ENCODE peak calls at places on chromosome 7, in four cellular contexts. L is colonic mucosa; P is fibroblast of villous mesenchyme; C is CD8-positive, alpha-beta T cell. B is an unnamed sample.

GRCh38 chr7:26958834-26959233 is 94.4 kb upstream of the SKAP2 start:
- DNase-seq in C (no peak), P (peak; percentile 33), L (no peak), B (peak; percentile 35)

GRCh38 chr7:133051066-133051465 is 30.8 kb downstream of the CHCHD3 start:
- DNase-seq in C (no peak), P (peak; percentile 57), L (no peak), B (peak; percentile 41)

GRCh38 chr7:923108-924041 is 31.1 kb downstream of the ADAP1 start:
- DNase-seq in P (peak; percentile 77), L (peak; percentile 94), C (peak; percentile 93), B (peak; percentile 36)

GRCh38 chr7:15989194-15989593 is 302.7 kb upstream of the MEOX2 start:
- DNase-seq in L (no peak), C (no peak), P (no peak), B (no peak)

GRCh38 chr7:69787736-69788431 is 189.6 kb downstream of the AUTS2 start:
- DNase-seq in C (no peak), L (no peak), P (no peak), B (no peak)

GRCh38 chr7:50531401-50531906 is 33.8 kb downstream of the DDC start:
- DNase-seq in C (no peak), P (no peak), L (peak; percentile 37), B (peak; percentile 8)

GRCh38 chr7:151705744-151706567 is 171.0 kb downstream of the PRKAG2 start:
- DNase-seq in P (peak; percentile 65), L (peak; percentile 33), C (no peak), B (peak; percentile 65)

GRCh38 chr7:142935941-142936565 is 2.5 kb upstream of the TRPV5 start:
- DNase-seq in P (no peak), C (no peak), L (no peak), B (no peak)

GRCh38 chr7:149721084-149721601 is 52.2 kb downstream of the ZNF467 start:
- DNase-seq in C (no peak), L (no peak), P (no peak), B (no peak)

GRCh38 chr7:140200102-140200989 is 23.6 kb upstream of the KDM7A start:
- DNase-seq in C (no peak), P (peak; percentile 57), L (peak; percentile 66), B (peak; percentile 73)

GRCh38 chr7:69889338-69890080 is 291.2 kb downstream of the AUTS2 start:
- DNase-seq in L (no peak), C (no peak), P (no peak), B (no peak)

GRCh38 chr7:108094933-108095710 is 35.0 kb downstream of the LAMB4 start:
- DNase-seq in L (peak; percentile 77), P (peak; percentile 96), C (no peak), B (peak; percentile 96)

GRCh38 chr7:50812847-50813475 is 30.3 kb upstream of the GRB10 start:
- DNase-seq in P (peak; percentile 56), L (peak; percentile 84), C (no peak), B (peak; percentile 86)

GRCh38 chr7:84372155-84372621 is 177.6 kb upstream of the SEMA3A start:
- DNase-seq in C (no peak), L (no peak), P (peak; percentile 74), B (peak; percentile 86)

GRCh38 chr7:91408388-91409154 is 144.3 kb downstream of the FZD1 start:
- DNase-seq in L (no peak), C (no peak), P (no peak), B (no peak)

GRCh38 chr7:97342512-97342911 is 225.0 kb downstream of the SDHAF3 start:
- DNase-seq in L (peak; percentile 35), P (no peak), C (no peak), B (peak; percentile 1)

GRCh38 chr7:80977751-80978150 is 58.9 kb upstream of the SEMA3C start:
- DNase-seq in C (no peak), L (no peak), P (peak; percentile 80), B (no peak)

GRCh38 chr7:43385856-43386255 is 197.1 kb upstream of the STK17A start:
- DNase-seq in C (no peak), P (no peak), L (no peak), B (peak; percentile 6)

GRCh38 chr7:80330434-80330833 is 181.4 kb downstream of the GNAT3 start:
- DNase-seq in C (no peak), L (no peak), P (peak; percentile 64), B (peak; percentile 44)

GRCh38 chr7:119733480-119733879 is 539.5 kb upstream of the KCND2 start:
- DNase-seq in C (no peak), L (no peak), P (no peak), B (peak; percentile 50)

GRCh38 chr7:25025218-25025671 is 45.3 kb upstream of the OSBPL3 start:
- DNase-seq in P (peak; percentile 78), L (no peak), C (no peak), B (peak; percentile 86)

GRCh38 chr7:121054925-121055324 is 66.4 kb downstream of the CPED1 start:
- DNase-seq in L (no peak), P (no peak), C (no peak), B (no peak)

GRCh38 chr7:139427788-139428187 is 55.7 kb downstream of the KLRG2 start:
- DNase-seq in C (no peak), P (no peak), L (no peak), B (no peak)

GRCh38 chr7:3095046-3095445 is 51.4 kb upstream of the CARD11 start:
- DNase-seq in C (peak; percentile 45), L (no peak), P (no peak), B (no peak)

GRCh38 chr7:1558181-1558811 is 2.3 kb upstream of the TMEM184A start:
- DNase-seq in L (no peak), P (peak; percentile 42), C (no peak), B (no peak)

DNA sequence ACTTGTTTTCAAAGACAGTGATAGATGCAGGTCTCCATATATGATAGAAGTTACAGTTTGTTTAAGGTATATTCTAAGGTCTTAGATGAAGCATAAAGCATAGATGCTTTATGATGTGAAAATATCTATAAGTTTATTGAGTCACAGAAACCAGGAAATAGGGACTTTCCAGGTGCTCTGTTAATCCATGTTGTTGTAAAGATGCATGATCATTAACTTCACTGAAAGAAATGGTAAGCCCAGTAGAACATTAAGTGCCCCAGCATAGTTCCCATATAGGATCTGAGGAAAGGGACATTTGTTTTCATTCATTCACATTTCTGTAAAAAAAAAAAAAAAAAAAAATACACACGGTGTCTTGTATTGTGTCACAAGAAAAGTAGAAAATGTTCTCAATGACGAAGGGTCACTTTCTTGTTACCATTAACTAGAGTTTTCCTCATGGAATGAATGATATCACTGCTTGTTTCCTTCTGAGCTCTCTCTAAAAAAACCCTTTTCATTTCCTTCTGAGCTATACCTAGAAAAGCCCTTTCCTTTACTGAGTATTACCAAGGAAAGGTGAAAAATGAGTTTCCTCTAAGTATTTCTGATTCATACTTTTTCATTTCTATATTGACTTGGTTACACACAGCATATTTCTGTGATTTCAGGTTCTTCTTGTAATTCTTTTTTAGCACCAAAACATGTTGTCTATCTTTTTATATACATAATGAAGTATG is 105.2 kb downstream of the MACC1 start:
- DNase-seq in P (no peak), C (no peak), L (no peak), B (no peak)
- H3K4me3 ChIP-seq in P (no peak overlapping the region), C (no peak overlapping the region), L (no peak overlapping the region), B (no peak overlapping the region)

GRCh38 chr7:117777335-117778150 is 95.7 kb downstream of the CTTNBP2 start:
- DNase-seq in L (no peak), P (no peak), C (no peak), B (no peak)
- TF ChIP-seq CTCF in L (no peak), P (no peak), C (no peak), B (no peak)

GRCh38 chr7:117010375-117011133 is 57.3 kb downstream of the ST7 start:
- DNase-seq in L (no peak), C (no peak), P (no peak), B (no peak)
- H3K4me3 ChIP-seq in L (no peak overlapping the region), C (no peak overlapping the region), P (no peak overlapping the region), B (no peak overlapping the region)

GRCh38 chr7:75842836-75843446 is 29.3 kb upstream of the CCL24 start:
- DNase-seq in L (no peak), P (peak; percentile 96), C (no peak), B (peak; percentile 98)
- TF ChIP-seq CTCF in L (no peak), P (no peak), C (no peak), B (no peak)

GRCh38 chr7:44606341-44607140 is at the start of gene OGDH:
- DNase-seq in P (peak; percentile 100), L (peak; percentile 100), C (peak; percentile 100), B (peak; percentile 99)

GRCh38 chr7:44607141-44608068 is 978 bp downstream of the OGDH start:
- DNase-seq in L (no peak), P (no peak), C (no peak), B (no peak)

GRCh38 chr7:44603208-44603607 is 3.2 kb upstream of the OGDH start:
- DNase-seq in P (no peak), C (no peak), L (no peak), B (no peak)

GRCh38 chr7:44602576-44602910 is 3.9 kb upstream of the OGDH start:
- DNase-seq in L (no peak), P (no peak), C (no peak), B (no peak)

DNA sequence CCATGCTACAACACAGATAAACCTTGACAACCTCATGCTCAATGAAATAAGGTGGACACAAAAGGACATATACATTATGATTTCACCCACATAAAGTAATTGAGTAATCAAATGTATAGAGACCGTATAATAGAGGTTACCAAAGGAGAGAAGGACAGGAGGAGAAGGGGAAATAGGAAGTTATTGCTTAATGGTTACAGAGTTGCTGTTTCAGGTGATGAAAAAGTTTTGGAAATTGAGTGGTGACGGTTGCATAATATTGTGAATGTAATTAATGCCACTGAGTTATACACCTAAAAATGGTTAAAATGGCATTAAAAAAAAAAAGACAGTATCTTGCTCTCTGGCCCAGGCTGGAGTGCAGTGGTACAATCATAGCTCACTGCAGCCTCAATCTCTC is 1.5 kb upstream of the OGDH start:
- DNase-seq in P (no peak), C (no peak), L (no peak), B (no peak)
- H3K4me3 ChIP-seq in P (no peak overlapping the region), C (no peak overlapping the region), L (no peak overlapping the region), B (no peak overlapping the region)

GRCh38 chr7:40786909-40787308 is 652.1 kb downstream of the SUGCT start:
- DNase-seq in P (no peak), L (no peak), C (no peak), B (no peak)
- TF ChIP-seq CTCF in P (no peak), L (no peak), C (no peak), B (no peak)

GRCh38 chr7:28015169-28015568 is 165.4 kb downstream of the JAZF1 start:
- DNase-seq in P (no peak), L (no peak), C (no peak), B (no peak)

GRCh38 chr7:28018020-28018419 is 162.6 kb downstream of the JAZF1 start:
- DNase-seq in L (no peak), C (no peak), P (no peak), B (no peak)

GRCh38 chr7:28018446-28018845 is 162.1 kb downstream of the JAZF1 start:
- DNase-seq in L (no peak), C (no peak), P (no peak), B (no peak)

GRCh38 chr7:28017372-28017771 is 163.2 kb downstream of the JAZF1 start:
- DNase-seq in P (peak; percentile 70), L (no peak), C (no peak), B (peak; percentile 27)

GRCh38 chr7:28016297-28016696 is 164.3 kb downstream of the JAZF1 start:
- DNase-seq in L (no peak), C (no peak), P (no peak), B (no peak)
- H3K4me3 ChIP-seq in L (no peak overlapping the region), C (no peak overlapping the region), P (no peak overlapping the region), B (no peak overlapping the region)